ENCODE peak calls at places on chromosomes 7 and 10, in six cellular contexts. V is body of pancreas, F is IMR-90, Z is astrocyte, K is left ventricle myocardium inferior, L is cardiac muscle cell. J is an unnamed sample. For H3K36me3, the result is how much of the 10 kb centered on the place peaks cover.

GRCh38 chr10:62224606-62225005 is 44.0 kb downstream of the RTKN2 start:
- DNase-seq in F (peak), K (no peak), V (no peak), L (no peak), Z (peak), J (peak)

GRCh38 chr10:35448687-35449662 is 112.7 kb downstream of the CCNY start:
- DNase-seq in V (peak), F (no peak), L (no peak), Z (no peak), K (no peak), J (no peak)

GRCh38 chr7:4307645-4308590 is 374.2 kb upstream of the FOXK1 start:
- DNase-seq in L (no peak), Z (no peak), F (no peak), K (no peak), V (no peak), J (peak)

GRCh38 chr10:71920540-71921318 is 43.5 kb upstream of the CHST3 start:
- DNase-seq in L (no peak), F (no peak), Z (peak), V (no peak), K (no peak), J (peak)

GRCh38 chr7:29204491-29205281 is 10.1 kb downstream of the CHN2 start:
- DNase-seq in L (no peak), V (no peak), K (no peak), F (no peak), Z (no peak), J (no peak)

GRCh38 chr10:77637474-77637985 is at the start of gene KCNMA1:
- DNase-seq in L (peak), Z (no peak), V (peak), F (no peak), K (no peak), J (no peak)

GRCh38 chr7:81499262-81500116 is 270.4 kb downstream of the HGF start:
- DNase-seq in Z (peak), K (no peak), L (peak), F (peak), V (peak), J (no peak)

GRCh38 chr7:4169505-4169904 is 512.6 kb upstream of the FOXK1 start:
- DNase-seq in L (no peak), V (no peak), Z (no peak), F (no peak), K (no peak), J (no peak)

GRCh38 chr10:113565364-113565763 is 12.5 kb downstream of the HABP2 start:
- DNase-seq in V (no peak), K (no peak), Z (no peak), F (no peak), L (no peak), J (no peak)

GRCh38 chr10:43888551-43888950 is 239.9 kb upstream of the ZNF32 start:
- DNase-seq in F (peak), Z (peak), L (no peak), V (no peak), K (no peak), J (peak)

GRCh38 chr10:51090190-51090589 is 15.9 kb downstream of the PRKG1 start:
- DNase-seq in V (no peak), L (no peak), K (no peak), Z (peak), F (peak), J (no peak)

GRCh38 chr10:66639351-66639750 is 286.5 kb upstream of the LRRTM3 start:
- DNase-seq in F (peak), K (no peak), L (no peak), Z (peak), V (no peak), J (no peak)

GRCh38 chr10:68032113-68032512 is 43.0 kb downstream of the HERC4 start:
- DNase-seq in L (no peak), V (peak), F (peak), Z (no peak), K (no peak), J (no peak)

GRCh38 chr7:130941322-130942210 is 207.6 kb upstream of the KLF14 start:
- DNase-seq in L (no peak), Z (peak), K (peak), V (peak), F (peak), J (peak)

GRCh38 chr10:17523246-17523753 is 68.9 kb upstream of the ST8SIA6 start:
- DNase-seq in K (no peak), Z (no peak), L (no peak), V (no peak), F (no peak), J (no peak)

GRCh38 chr10:59336632-59337031 is 25.7 kb downstream of the FAM13C start:
- DNase-seq in Z (peak), V (no peak), K (no peak), F (peak), L (peak), J (no peak)

GRCh38 chr7:50664461-50664922 is 99.3 kb upstream of the DDC start:
- DNase-seq in V (no peak), F (peak), Z (peak), L (no peak), K (no peak), J (peak)

GRCh38 chr7:123645516-123645915 is 10.2 kb upstream of the LMOD2 start:
- DNase-seq in K (peak), F (no peak), V (no peak), L (peak), Z (no peak), J (no peak)

GRCh38 chr10:77283326-77283725 is 354.3 kb downstream of the KCNMA1 start:
- DNase-seq in K (no peak), V (no peak), L (peak), Z (no peak), F (no peak), J (no peak)

GRCh38 chr10:65670087-65670486 is 1255.7 kb upstream of the LRRTM3 start:
- DNase-seq in L (no peak), K (no peak), Z (peak), F (peak), V (no peak), J (no peak)

GRCh38 chr7:157875230-157876179 is 538.7 kb downstream of the DNAJB6 start:
- DNase-seq in K (no peak), F (no peak), L (peak), Z (no peak), V (no peak), J (no peak)

GRCh38 chr7:63073286-63073685 is 925.4 kb upstream of the ZNF722 start:
- DNase-seq in L (no peak), Z (no peak), V (no peak), F (no peak), K (no peak), J (no peak)

GRCh38 chr10:8174762-8175161 is 120.3 kb downstream of the GATA3 start:
- DNase-seq in Z (no peak), K (no peak), L (peak), V (no peak), F (no peak), J (no peak)

GRCh38 chr7:121419201-121420148 is 23.4 kb upstream of the FAM3C start:
- DNase-seq in L (no peak), Z (no peak), K (no peak), F (no peak), V (no peak), J (no peak)

GRCh38 chr7:24741691-24742639 is 15.3 kb downstream of the GSDME start:
- DNase-seq in L (no peak), V (peak), K (no peak), F (peak), Z (peak), J (no peak)

GRCh38 chr7:123289200-123289599 is 89.4 kb upstream of the SLC13A1 start:
- DNase-seq in K (no peak), Z (no peak), F (no peak), V (no peak), L (no peak), J (no peak)

GRCh38 chr7:158075633-158076001 is 512.0 kb downstream of the PTPRN2 start:
- DNase-seq in Z (no peak), F (no peak), K (no peak), V (no peak), L (no peak), J (no peak)

GRCh38 chr10:103951942-103952341 is 15.0 kb upstream of the SLK start:
- DNase-seq in F (no peak), Z (no peak), V (no peak), K (no peak), L (no peak), J (no peak)

GRCh38 chr10:50635286-50635685 is 11.5 kb upstream of the SGMS1 start:
- DNase-seq in L (no peak), K (no peak), F (peak), V (no peak), Z (peak), J (no peak)

DNA sequence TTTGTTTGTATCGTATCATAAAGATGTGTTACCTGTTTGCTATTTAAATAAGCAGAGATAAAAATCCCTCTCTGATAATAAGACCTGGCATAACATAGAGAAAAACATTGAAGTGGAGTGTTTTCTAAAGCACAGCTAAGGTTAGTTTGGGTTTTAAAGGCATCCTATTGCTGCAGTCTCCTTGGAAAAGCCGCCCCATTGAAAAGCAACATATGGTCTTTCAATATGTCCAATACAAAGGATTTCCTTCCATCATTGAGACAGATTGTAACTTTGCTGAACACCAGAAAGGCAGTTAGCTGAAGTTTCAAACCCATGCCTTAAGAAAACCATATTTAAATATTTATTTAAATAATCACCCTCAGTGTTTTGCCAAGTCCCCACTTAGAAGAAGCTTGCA is 898.5 kb upstream of the KCND2 start:
- DNase-seq in Z (no peak), V (no peak), K (no peak), L (no peak), F (no peak), J (no peak)
- H3K36me3 ChIP-seq in Z (under half), V (under half), K (under half), L (under half), F (under half), J (under half)

DNA sequence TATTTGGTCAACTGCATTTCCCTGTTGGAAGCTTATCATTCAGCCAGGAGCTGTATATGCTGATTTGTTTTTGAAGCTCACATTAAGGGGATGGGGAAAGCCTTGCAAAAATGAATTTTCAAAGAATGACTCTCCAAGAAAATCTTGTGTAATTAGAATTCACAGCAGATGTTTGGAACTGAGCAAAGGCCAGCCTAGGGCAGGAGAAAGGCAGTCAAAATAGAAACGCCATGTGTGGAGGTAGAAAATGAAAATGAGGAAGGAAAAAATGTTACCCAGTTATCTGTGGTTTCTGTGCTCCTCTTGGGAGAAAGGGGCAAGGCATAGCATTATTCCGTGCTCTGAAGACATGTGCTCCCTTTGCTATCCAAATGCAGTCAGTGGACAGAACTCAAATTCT is 93.5 kb downstream of the NRP1 start:
- DNase-seq in K (no peak), Z (peak), F (peak), L (no peak), V (no peak), J (peak)
- H3K36me3 ChIP-seq in K (under half), Z (under half), F (under half), L (under half), V (under half), J (under half)

GRCh38 chr7:71229699-71230098 is 97.8 kb downstream of the GALNT17 start:
- DNase-seq in K (no peak), V (no peak), F (no peak), L (no peak), Z (no peak), J (no peak)
- H3K36me3 ChIP-seq in K (under half), V (under half), F (under half), L (under half), Z (under half), J (under half)

GRCh38 chr7:102119213-102119651 is 167.4 kb upstream of the SH2B2 start:
- DNase-seq in L (no peak), F (peak), Z (peak), V (no peak), K (no peak), J (no peak)
- H3K36me3 ChIP-seq in L (under half), F (under half), Z (under half), V (under half), K (under half), J (under half)

GRCh38 chr7:149863500-149863899 is 10.3 kb upstream of the ATP6V0E2 start:
- DNase-seq in K (no peak), V (no peak), F (no peak), Z (no peak), L (no peak), J (no peak)

GRCh38 chr7:149865437-149865836 is 8.3 kb upstream of the ATP6V0E2 start:
- DNase-seq in K (no peak), Z (no peak), V (no peak), L (no peak), F (peak), J (no peak)

GRCh38 chr7:149862156-149862555 is 11.6 kb upstream of the ATP6V0E2 start:
- DNase-seq in L (no peak), Z (no peak), V (no peak), K (no peak), F (no peak), J (no peak)

GRCh38 chr7:149864751-149865150 is 9.0 kb upstream of the ATP6V0E2 start:
- DNase-seq in Z (no peak), L (no peak), K (no peak), F (no peak), V (no peak), J (no peak)

GRCh38 chr7:149864023-149864422 is 9.7 kb upstream of the ATP6V0E2 start:
- DNase-seq in V (no peak), L (no peak), K (no peak), Z (no peak), F (no peak), J (no peak)
- H3K36me3 ChIP-seq in V (under half), L (under half), K (half or more), Z (under half), F (under half), J (under half)

DNA sequence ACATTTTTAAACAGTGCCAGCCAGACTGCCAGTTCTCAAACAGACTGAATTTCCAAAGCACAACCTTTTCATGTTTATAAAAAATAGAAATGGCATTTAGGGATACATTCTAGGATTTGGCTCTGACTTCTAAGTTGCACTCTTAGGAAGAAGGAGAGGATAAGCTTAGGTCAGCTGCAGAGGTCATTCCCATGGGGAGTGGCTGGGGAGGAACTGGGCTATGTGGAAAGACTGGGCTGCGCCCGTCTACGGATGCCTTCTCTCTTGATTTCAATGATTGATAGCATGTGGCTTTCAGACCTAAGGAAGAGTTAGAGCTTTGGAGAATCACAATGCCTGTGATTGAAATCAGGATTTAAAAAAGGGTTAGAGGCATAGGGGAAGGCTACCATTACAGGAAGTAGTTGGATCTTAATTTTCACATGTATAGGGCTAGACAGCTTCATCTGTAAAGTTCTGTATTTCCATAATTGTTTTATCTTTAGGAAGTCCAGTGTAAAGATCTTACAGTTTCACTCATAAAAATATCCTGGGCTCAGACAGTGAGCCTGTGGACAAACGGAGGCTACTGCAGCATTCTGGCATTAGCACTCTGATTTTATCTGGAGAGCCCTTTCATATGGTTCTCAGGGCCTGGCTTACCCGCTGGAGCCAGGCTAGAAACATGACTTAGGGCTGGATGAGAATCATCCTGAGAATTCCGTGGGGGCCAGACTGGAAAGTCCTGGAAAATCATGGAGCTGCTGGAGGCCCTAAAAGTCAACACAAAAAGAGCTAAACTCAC is 29.5 kb downstream of the NUDT5 start:
- DNase-seq in L (no peak), F (no peak), K (no peak), V (no peak), Z (no peak), J (no peak)
- H3K36me3 ChIP-seq in L (half or more), F (half or more), K (half or more), V (under half), Z (under half), J (half or more)

GRCh38 chr7:2956076-2956475 is 87.6 kb downstream of the CARD11 start:
- DNase-seq in K (no peak), Z (no peak), F (no peak), L (no peak), V (no peak), J (no peak)

GRCh38 chr7:2953588-2954407 is 89.9 kb downstream of the CARD11 start:
- DNase-seq in K (no peak), L (no peak), V (no peak), Z (no peak), F (no peak), J (no peak)

GRCh38 chr7:2955177-2955768 is 88.4 kb downstream of the CARD11 start:
- DNase-seq in L (no peak), Z (no peak), F (no peak), V (no peak), K (no peak), J (no peak)

GRCh38 chr7:2953099-2953498 is 90.6 kb downstream of the CARD11 start:
- DNase-seq in F (no peak), V (no peak), K (no peak), Z (no peak), L (no peak), J (no peak)

GRCh38 chr7:2954433-2954853 is 89.2 kb downstream of the CARD11 start:
- DNase-seq in L (no peak), V (no peak), K (no peak), F (no peak), Z (no peak), J (no peak)
- H3K36me3 ChIP-seq in L (under half), V (under half), K (under half), F (under half), Z (under half), J (under half)

GRCh38 chr10:5645375-5645774 is 21.0 kb downstream of the ASB13 start:
- DNase-seq in Z (no peak), L (no peak), K (peak), V (peak), F (no peak), J (no peak)
- H3K36me3 ChIP-seq in Z (under half), L (under half), K (half or more), V (under half), F (under half), J (under half)